ENCODE peak calls at places on chromosome 20, in nine cellular contexts. R is EL; N is heart left ventricle; F is hypothalamus; S is iPS DF 6.9; M is stimulated activated CD4-positive, alpha-beta T cell treated with anti-CD3 and anti-CD28 coated beads, Interleukin-2, amount 100 ng/mL, for 24 hours; C is K562; X is amniotic stem cell; I is CD8-positive, alpha-beta memory T cell. H is an unnamed sample.

GRCh38 chr20:1669304-1669703 is 11.7 kb upstream of the SIRPG start:
- DNase-seq in R (peak), N (peak), F (no peak), S (no peak), M (no peak), C (no peak), X (no peak), I (no peak), H (no peak)

GRCh38 chr20:24034820-24035219 is 46.2 kb upstream of the GGTLC1 start:
- DNase-seq in R (no peak), N (no peak), F (no peak), S (no peak), M (no peak), C (no peak), X (no peak), I (no peak), H (no peak)

GRCh38 chr20:62735331-62735821 is 26.7 kb downstream of the NTSR1 start:
- DNase-seq in R (no peak), N (peak), F (no peak), S (no peak), M (no peak), C (no peak), X (no peak), I (no peak), H (no peak)

GRCh38 chr20:62430311-62430853 is 3.0 kb upstream of the RBBP8NL start:
- DNase-seq in R (no peak), N (no peak), F (no peak), S (no peak), M (no peak), C (no peak), X (no peak), I (no peak), H (no peak)

GRCh38 chr20:53751394-53752368 is 158.0 kb upstream of the ZNF217 start:
- DNase-seq in R (peak), N (no peak), F (no peak), S (no peak), M (peak), C (no peak), X (no peak), I (peak), H (no peak)

GRCh38 chr20:16475225-16475624 is 98.0 kb downstream of the KIF16B start:
- DNase-seq in R (no peak), N (no peak), F (no peak), S (no peak), M (no peak), C (no peak), X (no peak), I (no peak), H (no peak)

GRCh38 chr20:20375862-20376261 is 8.0 kb downstream of the INSM1 start:
- DNase-seq in R (no peak), N (no peak), F (no peak), S (no peak), M (no peak), C (no peak), X (no peak), I (no peak), H (no peak)

GRCh38 chr20:50394569-50394968 is 115.6 kb upstream of the PTPN1 start:
- DNase-seq in R (no peak), N (no peak), F (no peak), S (no peak), M (no peak), C (no peak), X (no peak), I (no peak), H (no peak)

GRCh38 chr20:62376112-62377063 is 9.3 kb upstream of the LAMA5 start:
- DNase-seq in R (no peak), N (peak), F (no peak), S (no peak), M (no peak), C (no peak), X (no peak), I (no peak), H (no peak)

GRCh38 chr20:53900380-53900999 is 169.9 kb downstream of the BCAS1 start:
- DNase-seq in R (peak), N (no peak), F (no peak), S (no peak), M (no peak), C (no peak), X (peak), I (no peak), H (no peak)

GRCh38 chr20:33373735-33374605 is 27.3 kb downstream of the CDK5RAP1 start:
- DNase-seq in R (peak), N (no peak), F (no peak), S (no peak), M (no peak), C (no peak), X (peak), I (no peak), H (no peak)

GRCh38 chr20:52204136-52204535 is 12.6 kb upstream of the ZFP64 start:
- DNase-seq in R (peak), N (no peak), F (no peak), S (no peak), M (no peak), C (peak), X (no peak), I (no peak), H (no peak)